ENCODE peak calls at places on chromosomes 13 and 19, in four cellular contexts. M, P, Z and W are unnamed samples.
A peak's percentile ranks its signal among the peaks of the same experiment; 100 is the strongest.

GRCh38 chr13:78768950-78769349 is 110.0 kb upstream of the OBI1 start:
- DNase-seq in P (no peak), Z (no peak), M (no peak), W (no peak)

GRCh38 chr19:18744019-18744418 is 47.1 kb downstream of the COMP start:
- DNase-seq in P (no peak), Z (no peak), M (no peak), W (no peak)

GRCh38 chr13:33089311-33089710 is 73.1 kb downstream of the KL start:
- DNase-seq in Z (no peak), M (no peak), P (no peak), W (no peak)

GRCh38 chr13:32267836-32268439 is 47.2 kb downstream of the ZAR1L start:
- DNase-seq in Z (no peak), P (no peak), M (no peak), W (no peak)

GRCh38 chr19:2491130-2491801 is 15.3 kb downstream of the GADD45B start:
- DNase-seq in Z (peak; percentile 92), P (no peak), M (no peak), W (peak; percentile 90)

GRCh38 chr13:36709136-36709895 is 35.5 kb downstream of the SERTM1 start:
- DNase-seq in P (no peak), M (no peak), Z (peak; percentile 35), W (no peak)

GRCh38 chr19:4967738-4968461 is 1.0 kb upstream of the KDM4B start:
- DNase-seq in M (no peak), Z (peak; percentile 49), P (no peak), W (no peak)

GRCh38 chr13:23570099-23570926 is at the start of gene TNFRSF19:
- DNase-seq in M (peak; percentile 86), Z (peak; percentile 92), P (peak; percentile 62), W (peak; percentile 64)

GRCh38 chr19:21335721-21336120 is 6.5 kb upstream of the ZNF708 start:
- DNase-seq in M (no peak), Z (no peak), P (no peak), W (no peak)

GRCh38 chr19:43809762-43810696 is 7.8 kb upstream of the LYPD5 start:
- DNase-seq in M (no peak), P (no peak), Z (peak; percentile 61), W (peak; percentile 17)

GRCh38 chr19:50768289-50768688 is 2.0 kb upstream of the GPR32 start:
- DNase-seq in M (no peak), P (no peak), Z (no peak), W (no peak)

GRCh38 chr19:51421229-51422052 is 4.0 kb upstream of the SIGLEC10 start:
- DNase-seq in Z (no peak), P (no peak), M (no peak), W (no peak)

GRCh38 chr19:42284641-42285341 is 15.7 kb downstream of the CIC start:
- DNase-seq in P (peak; percentile 54), Z (no peak), M (no peak), W (no peak)

DNA sequence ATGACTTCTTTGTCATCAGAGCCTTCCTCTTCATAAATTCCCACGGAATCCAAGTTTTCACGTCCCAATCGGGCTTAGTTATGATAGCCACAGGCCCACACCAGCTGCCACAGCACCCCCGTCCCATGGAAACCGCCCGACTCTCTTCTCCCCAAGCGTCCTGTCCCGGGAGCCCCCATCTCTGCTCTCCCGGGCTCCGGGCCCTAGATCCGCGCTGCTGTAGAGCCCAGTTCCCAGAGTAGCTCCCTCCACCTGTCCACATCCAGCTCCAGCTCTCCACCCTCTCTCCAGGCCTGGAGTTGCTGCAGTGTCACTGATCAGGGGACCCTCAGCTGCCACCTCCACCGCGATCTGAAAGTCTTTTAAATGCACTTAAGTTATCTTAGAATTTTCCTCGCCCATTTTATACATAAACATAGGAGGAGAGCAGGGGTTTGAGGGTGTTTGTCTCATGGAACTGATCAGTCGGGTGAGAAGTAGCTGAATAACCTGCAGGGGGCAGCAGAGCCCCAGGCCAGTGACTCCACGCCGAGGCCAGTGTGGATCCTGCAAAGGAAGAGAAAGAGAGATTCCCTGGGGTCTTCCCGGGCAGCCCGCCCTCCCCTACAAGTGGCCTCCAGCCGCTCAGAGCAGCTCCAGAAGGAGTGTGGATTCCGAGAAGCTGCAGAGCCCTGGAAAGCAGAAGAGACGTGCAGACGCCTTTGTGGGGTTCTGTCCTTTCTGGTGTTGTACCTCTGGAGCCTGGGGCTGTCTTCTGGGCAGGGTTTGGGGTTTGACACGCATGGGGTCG is 1.1 kb upstream of the ZNF763 start:
- DNase-seq in M (no peak), P (peak; percentile 75), Z (peak; percentile 26), W (no peak)
- TF ChIP-seq CTCF in M (peak; percentile 57), P (peak; percentile 80), Z (peak; percentile 84), W (peak; percentile 71)

DNA sequence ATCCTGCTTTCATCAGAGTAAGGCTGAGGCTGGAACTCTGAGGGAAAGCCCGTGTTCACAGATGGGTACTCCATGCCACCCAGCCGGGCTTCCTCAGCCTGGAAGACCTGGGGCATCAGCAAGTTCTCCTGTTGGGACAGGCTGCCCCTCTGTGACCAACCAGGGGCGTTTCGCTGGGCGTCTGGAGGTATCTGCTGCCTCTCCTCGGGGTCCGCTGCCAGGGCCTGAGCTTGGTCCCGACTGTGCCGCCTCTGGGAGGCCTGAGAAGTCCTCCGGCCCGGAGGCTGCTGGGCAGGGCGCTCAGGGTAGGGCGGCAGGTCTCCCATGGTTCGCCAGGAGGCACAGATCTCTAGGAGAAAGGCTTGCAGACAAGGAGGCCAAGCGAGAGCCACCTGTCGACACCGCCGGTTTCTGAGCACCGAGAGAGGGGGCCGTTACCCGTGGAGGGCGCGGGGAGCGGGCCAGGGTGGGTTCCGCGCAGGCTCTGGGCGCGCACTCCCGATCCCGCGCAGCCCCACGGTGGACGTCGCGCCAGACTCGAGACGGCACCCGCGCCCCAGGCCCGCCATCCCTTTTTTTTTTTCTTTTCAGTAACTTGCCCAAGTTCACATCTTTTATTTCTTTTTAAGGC is at the start of gene RSPH6A:
- DNase-seq in Z (no peak), M (no peak), P (no peak), W (no peak)
- H3K4me3 ChIP-seq in Z (no peak within 1 kb of the TSS), M (peak within 1 kb of the TSS; percentile 42), P (peak within 1 kb of the TSS; percentile 34), W (no peak within 1 kb of the TSS)

DNA sequence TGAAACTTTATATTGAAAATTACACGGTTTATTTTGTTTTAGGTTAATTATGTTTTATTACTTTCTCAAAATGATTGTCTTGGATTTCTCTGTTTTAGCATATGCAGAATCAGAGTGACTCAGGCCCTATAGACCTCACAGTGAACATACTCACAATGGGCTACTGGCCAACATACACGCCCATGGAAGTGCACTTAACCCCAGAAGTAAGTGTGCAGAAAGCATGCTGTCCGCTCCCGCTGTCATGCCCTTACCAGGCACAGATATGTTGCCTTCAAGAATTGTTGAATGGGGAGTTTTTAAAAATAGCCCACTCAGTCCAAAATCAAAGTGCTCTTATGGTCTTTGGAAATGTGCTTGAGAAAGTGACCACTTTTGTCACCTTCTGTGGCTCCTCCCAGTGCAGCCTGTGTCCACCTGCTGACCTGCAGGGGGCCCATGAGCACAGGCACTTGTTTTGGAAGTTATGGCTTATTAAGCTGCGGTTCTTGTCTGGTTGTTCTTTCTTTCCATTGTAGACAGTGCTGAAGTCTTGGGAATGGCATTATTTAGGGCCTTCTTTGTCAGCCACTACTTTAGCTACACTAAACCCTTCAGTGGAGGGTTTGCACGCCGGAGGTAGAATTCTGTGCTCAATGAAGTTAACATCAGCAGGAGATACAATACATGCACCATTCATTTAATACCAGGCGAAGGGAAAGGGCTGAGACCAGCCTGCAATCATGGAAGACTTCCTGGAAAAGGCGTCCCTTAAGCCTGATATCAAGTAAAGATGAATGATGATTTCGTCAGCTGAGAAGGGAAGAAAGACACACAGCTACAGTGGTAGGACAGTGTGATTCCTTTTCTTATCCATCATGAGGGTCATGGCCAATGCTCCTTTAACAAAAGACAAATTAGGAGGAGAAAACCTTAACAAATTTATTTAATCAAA is 36.7 kb downstream of the CUL4A start:
- DNase-seq in M (no peak), Z (no peak), P (no peak), W (no peak)
- TF ChIP-seq CTCF in M (peak; percentile 56), Z (peak; percentile 30), P (no peak), W (peak; percentile 25)

GRCh38 chr13:41098761-41099160 is 33.8 kb downstream of the KBTBD6 start:
- DNase-seq in M (no peak), Z (no peak), P (no peak), W (no peak)
- H3K4me3 ChIP-seq in M (no peak overlapping the region), Z (no peak overlapping the region), P (no peak overlapping the region), W (no peak overlapping the region)

GRCh38 chr13:49649244-49649962 is 21.1 kb downstream of the ARL11 start:
- DNase-seq in M (no peak), Z (peak; percentile 41), P (no peak), W (no peak)
- TF ChIP-seq CTCF in M (peak; percentile 63), Z (peak; percentile 50), P (peak; percentile 42), W (peak; percentile 43)

GRCh38 chr19:1256646-1257474 is 8.5 kb downstream of the MIDN start:
- DNase-seq in M (no peak), P (no peak), Z (no peak), W (no peak)

GRCh38 chr19:1258707-1259205 is 10.4 kb downstream of the MIDN start:
- DNase-seq in Z (no peak), P (no peak), M (no peak), W (no peak)

GRCh38 chr19:1259206-1259872 is 9.8 kb upstream of the CIRBP start:
- DNase-seq in Z (peak; percentile 60), M (no peak), P (peak; percentile 67), W (no peak)

GRCh38 chr19:1257475-1258160 is 9.2 kb downstream of the MIDN start:
- DNase-seq in M (no peak), Z (no peak), P (no peak), W (no peak)

GRCh38 chr19:1258161-1258492 is 9.7 kb downstream of the MIDN start:
- DNase-seq in P (no peak), Z (no peak), M (no peak), W (no peak)
- H3K4me3 ChIP-seq in P (no peak overlapping the region), Z (no peak overlapping the region), M (no peak overlapping the region), W (no peak overlapping the region)

GRCh38 chr19:56642711-56643459 is at the start of gene SMIM17:
- DNase-seq in Z (no peak), P (no peak), M (no peak), W (no peak)
- TF ChIP-seq CTCF in Z (no peak), P (no peak), M (no peak), W (no peak)

GRCh38 chr19:8655340-8655709 is 24.9 kb downstream of the NFILZ start:
- DNase-seq in P (no peak), M (no peak), Z (no peak), W (no peak)

GRCh38 chr19:8657869-8658268 is 27.4 kb downstream of the NFILZ start:
- DNase-seq in M (no peak), P (no peak), Z (no peak), W (no peak)

GRCh38 chr19:8659905-8660304 is 29.5 kb downstream of the NFILZ start:
- DNase-seq in Z (no peak), M (no peak), P (no peak), W (no peak)

DNA sequence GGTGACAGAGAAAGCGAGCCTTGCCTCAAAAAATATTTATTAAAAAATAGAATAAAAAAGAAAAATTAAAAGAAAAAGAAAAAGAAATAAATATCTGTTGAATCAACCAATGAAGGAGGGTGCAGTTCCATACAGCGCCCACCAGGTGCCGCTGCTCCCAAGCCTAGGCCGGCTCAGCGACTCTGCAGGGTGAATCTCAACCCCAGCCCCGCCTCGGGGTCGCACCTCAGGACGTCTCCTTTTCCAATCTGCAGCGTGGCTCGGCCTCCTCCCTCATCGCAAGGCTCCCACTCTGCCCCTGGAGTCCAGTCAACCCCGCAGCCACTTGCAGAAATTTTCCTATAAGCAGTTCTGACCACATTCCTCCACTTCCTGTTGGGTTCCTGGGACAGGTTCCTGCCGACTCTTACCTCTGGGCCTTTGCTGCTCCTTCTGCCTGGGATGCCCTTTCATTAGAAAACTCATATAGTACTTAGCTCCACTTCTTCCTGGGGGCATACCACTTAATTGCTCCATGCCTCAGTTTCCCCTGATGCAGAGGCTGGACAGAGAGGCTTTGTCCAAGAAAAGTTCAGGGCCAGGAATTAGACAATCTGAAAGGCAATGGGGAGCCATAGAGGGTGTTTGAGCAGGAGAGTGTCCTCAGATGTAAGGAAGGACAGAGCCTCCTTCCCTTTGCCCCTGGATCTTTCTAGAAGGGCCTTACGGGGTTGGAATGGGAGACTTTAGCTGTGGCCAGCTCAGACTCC is 24.3 kb downstream of the NFILZ start:
- DNase-seq in M (no peak), P (peak; percentile 38), Z (peak; percentile 16), W (no peak)
- H3K4me3 ChIP-seq in M (no peak overlapping the region), P (no peak overlapping the region), Z (no peak overlapping the region), W (peak overlapping the region; percentile 32)